ENCODE peak calls at places on chromosomes 11 and 22, in nine cellular contexts. Q, T, R, U, E, G, N, Z and H are unnamed samples.

GRCh38 chr11:112612283-112612849 is 348.9 kb upstream of the NCAM1 start:
- DNase-seq in Q (no peak), T (peak), R (no peak), U (no peak), E (no peak), G (no peak), N (no peak), Z (peak), H (no peak)

GRCh38 chr11:123431619-123432018 is 1.6 kb downstream of the GRAMD1B start:
- DNase-seq in Q (no peak), T (no peak), R (no peak), U (no peak), E (no peak), G (no peak), N (no peak), Z (no peak), H (no peak)

GRCh38 chr11:62004473-62004872 is 37.0 kb upstream of the FTH1 start:
- DNase-seq in Q (peak), T (no peak), R (peak), U (no peak), E (peak), G (no peak), N (no peak), Z (no peak), H (no peak)

GRCh38 chr11:115939104-115939503 is 434.9 kb upstream of the CADM1 start:
- DNase-seq in Q (no peak), T (no peak), R (no peak), U (no peak), E (no peak), G (no peak), N (no peak), Z (no peak), H (no peak)

GRCh38 chr22:36339171-36340065 is 48.3 kb downstream of the MYH9 start:
- DNase-seq in Q (no peak), T (no peak), R (peak), U (peak), E (peak), G (no peak), N (no peak), Z (no peak), H (no peak)

GRCh38 chr22:30609260-30610185 is 2.5 kb downstream of the TCN2 start:
- DNase-seq in Q (peak), T (no peak), R (peak), U (no peak), E (peak), G (no peak), N (no peak), Z (no peak), H (no peak)

GRCh38 chr22:45889539-45890350 is 87.2 kb downstream of the WNT7B start:
- DNase-seq in Q (no peak), T (no peak), R (no peak), U (no peak), E (peak), G (no peak), N (no peak), Z (no peak), H (no peak)

GRCh38 chr11:72643547-72643946 is 30.7 kb downstream of the PDE2A start:
- DNase-seq in Q (no peak), T (no peak), R (no peak), U (no peak), E (peak), G (no peak), N (no peak), Z (no peak), H (no peak)

GRCh38 chr11:2553886-2554285 is 109.1 kb downstream of the KCNQ1 start:
- DNase-seq in Q (peak), T (no peak), R (no peak), U (no peak), E (no peak), G (no peak), N (no peak), Z (no peak), H (no peak)

GRCh38 chr11:70478194-70478890 is 80.0 kb downstream of the CTTN start:
- DNase-seq in Q (no peak), T (no peak), R (no peak), U (no peak), E (no peak), G (no peak), N (no peak), Z (peak), H (no peak)

GRCh38 chr22:35397095-35397904 is 2.6 kb upstream of the MCM5 start:
- DNase-seq in Q (no peak), T (no peak), R (no peak), U (no peak), E (no peak), G (no peak), N (no peak), Z (no peak), H (no peak)

GRCh38 chr11:32462296-32462695 is 27.0 kb upstream of the WT1 start:
- DNase-seq in Q (no peak), T (no peak), R (no peak), U (no peak), E (no peak), G (no peak), N (no peak), Z (no peak), H (no peak)

GRCh38 chr22:20117656-20118571 is 888 bp upstream of the TRMT2A start:
- DNase-seq in Q (peak), T (no peak), R (no peak), U (peak), E (peak), G (no peak), N (peak), Z (no peak), H (peak)

GRCh38 chr11:83852775-83853442 is 566.7 kb upstream of the CCDC90B start:
- DNase-seq in Q (no peak), T (no peak), R (no peak), U (no peak), E (no peak), G (no peak), N (no peak), Z (no peak), H (no peak)

GRCh38 chr22:46911341-46911740 is 148.9 kb downstream of the TBC1D22A start:
- DNase-seq in Q (no peak), T (no peak), R (no peak), U (no peak), E (no peak), G (no peak), N (no peak), Z (no peak), H (no peak)

GRCh38 chr11:124310746-124311145 is 3.0 kb downstream of the OR8D1 start:
- DNase-seq in Q (no peak), T (no peak), R (no peak), U (no peak), E (no peak), G (no peak), N (no peak), Z (no peak), H (no peak)

GRCh38 chr11:105297463-105297862 is 157.9 kb upstream of the CARD18 start:
- DNase-seq in Q (no peak), T (no peak), R (no peak), U (no peak), E (peak), G (no peak), N (no peak), Z (no peak), H (no peak)

GRCh38 chr11:130244851-130245250 is 69.9 kb downstream of the ZBTB44 start:
- DNase-seq in Q (no peak), T (no peak), R (no peak), U (no peak), E (no peak), G (no peak), N (no peak), Z (no peak), H (no peak)

GRCh38 chr11:641806-642370 is 4.8 kb downstream of the DRD4 start:
- DNase-seq in Q (no peak), T (no peak), R (no peak), U (no peak), E (no peak), G (no peak), N (no peak), Z (no peak), H (no peak)

GRCh38 chr11:130786987-130787688 is 129.1 kb downstream of the SNX19 start:
- DNase-seq in Q (no peak), T (no peak), R (no peak), U (no peak), E (peak), G (no peak), N (no peak), Z (no peak), H (no peak)

GRCh38 chr11:104897891-104898684 is at the start of gene CASP12:
- DNase-seq in Q (no peak), T (no peak), R (no peak), U (no peak), E (peak), G (no peak), N (no peak), Z (peak), H (no peak)

GRCh38 chr11:95108671-95109551 is 19.3 kb downstream of the ENDOD1 start:
- DNase-seq in Q (no peak), T (no peak), R (no peak), U (no peak), E (peak), G (no peak), N (no peak), Z (peak), H (no peak)